ENCODE peak calls at places on chromosome 16, in four cellular contexts. N, T, Z and R are unnamed samples.

GRCh38 chr16:4316732-4317461 is 1.0 kb downstream of the GLIS2 start:
- DNase-seq in N (no peak), T (peak), Z (peak), R (no peak)

GRCh38 chr16:11117576-11118211 is 138.3 kb downstream of the SOCS1 start:
- DNase-seq in N (no peak), T (no peak), Z (no peak), R (no peak)

GRCh38 chr16:80681436-80681835 is 123.0 kb downstream of the CDYL2 start:
- DNase-seq in N (no peak), T (no peak), Z (no peak), R (no peak)

GRCh38 chr16:89373355-89374110 is 116.8 kb downstream of the ANKRD11 start:
- DNase-seq in N (no peak), T (peak), Z (no peak), R (no peak)

GRCh38 chr16:66603537-66604375 is 748 bp upstream of the CMTM3 start:
- DNase-seq in N (peak), T (peak), Z (peak), R (peak)

GRCh38 chr16:46830417-46830901 is 521 bp downstream of the C16orf87 start:
- DNase-seq in N (peak), T (peak), Z (peak), R (peak)

GRCh38 chr16:24670623-24671454 is 58.6 kb upstream of the TNRC6A start:
- DNase-seq in N (peak), T (peak), Z (peak), R (peak)

GRCh38 chr16:15736529-15736928 is 86.5 kb downstream of the NDE1 start:
- DNase-seq in N (no peak), T (no peak), Z (no peak), R (no peak)

GRCh38 chr16:68288252-68288650 is 22.5 kb downstream of the SLC7A6OS start:
- DNase-seq in N (no peak), T (no peak), Z (no peak), R (no peak)

GRCh38 chr16:21708533-21709115 is 44.9 kb downstream of the OTOA start:
- DNase-seq in N (peak), T (peak), Z (peak), R (peak)

GRCh38 chr16:4283939-4284338 is 11.1 kb upstream of the TFAP4 start:
- DNase-seq in N (no peak), T (no peak), Z (no peak), R (no peak)

GRCh38 chr16:73082608-73083007 is 34.7 kb upstream of the ZFHX3 start:
- DNase-seq in N (no peak), T (no peak), Z (peak), R (no peak)

GRCh38 chr16:88764913-88765349 is 20.1 kb downstream of the PIEZO1 start:
- DNase-seq in N (peak), T (peak), Z (no peak), R (no peak)

GRCh38 chr16:82699711-82700495 is 73.1 kb downstream of the CDH13 start:
- DNase-seq in N (no peak), T (peak), Z (no peak), R (peak)

GRCh38 chr16:17776888-17777287 is 306.1 kb upstream of the XYLT1 start:
- DNase-seq in N (no peak), T (no peak), Z (no peak), R (no peak)

GRCh38 chr16:79419148-79419547 is 181.4 kb downstream of the MAF start:
- DNase-seq in N (no peak), T (no peak), Z (no peak), R (no peak)

GRCh38 chr16:78118469-78119025 is 19.1 kb downstream of the WWOX start:
- DNase-seq in N (no peak), T (no peak), Z (no peak), R (no peak)

GRCh38 chr16:78126662-78127061 is 27.2 kb downstream of the WWOX start:
- DNase-seq in N (no peak), T (no peak), Z (no peak), R (no peak)

GRCh38 chr16:78125112-78125844 is 25.8 kb downstream of the WWOX start:
- DNase-seq in N (no peak), T (no peak), Z (no peak), R (no peak)

GRCh38 chr16:78127130-78127529 is 27.7 kb downstream of the WWOX start:
- DNase-seq in N (no peak), T (no peak), Z (no peak), R (peak)

DNA sequence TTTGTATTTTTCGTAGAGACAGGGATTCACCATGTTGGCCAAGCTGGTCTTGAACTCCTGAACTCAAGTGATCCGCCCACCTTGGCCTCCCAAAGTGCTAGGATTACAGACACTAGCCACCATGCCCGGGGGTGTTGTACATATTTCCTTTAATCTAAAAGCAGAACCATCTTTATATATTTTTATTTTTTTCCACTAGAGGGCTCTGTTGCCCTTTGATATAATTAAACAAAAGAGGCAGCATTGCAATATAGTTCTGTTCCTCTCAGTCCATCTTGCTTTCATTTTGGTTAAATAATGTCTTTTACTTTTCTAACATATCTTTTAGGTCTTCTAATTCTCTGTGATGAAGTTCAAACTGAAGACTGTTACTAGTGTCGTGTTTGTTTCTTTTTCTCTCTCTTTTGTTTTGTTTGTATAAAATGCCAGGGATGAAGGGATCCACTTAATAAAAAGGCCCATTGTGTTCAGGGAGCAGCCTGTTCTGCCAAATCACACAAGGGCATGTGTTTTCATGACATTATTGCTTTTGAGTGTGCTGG is 23.4 kb downstream of the WWOX start:
- DNase-seq in N (no peak), T (peak), Z (peak), R (peak)
- TF ChIP-seq CTCF in N (peak), T (peak), Z (peak), R (peak)

DNA sequence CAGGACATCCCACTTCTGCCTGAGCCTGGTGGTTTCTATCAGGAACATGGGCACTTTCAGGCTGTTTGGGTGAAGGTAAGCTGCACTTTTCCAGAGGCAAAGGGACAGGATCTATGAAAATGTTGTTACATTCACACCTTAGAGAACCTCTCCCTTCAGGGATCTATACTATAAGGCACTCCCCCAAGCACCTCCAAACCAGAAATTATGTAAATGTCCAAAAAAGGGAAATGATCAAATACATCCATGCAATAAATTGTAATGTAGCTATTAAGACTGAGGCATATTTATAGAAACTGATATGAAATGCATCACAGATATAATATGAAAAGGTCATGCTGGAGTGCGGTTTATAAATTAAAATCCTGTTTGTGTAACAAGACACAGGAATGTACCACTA is 23.3 kb upstream of the COG7 start:
- DNase-seq in N (no peak), T (no peak), Z (no peak), R (no peak)
- TF ChIP-seq CTCF in N (no peak), T (no peak), Z (no peak), R (no peak)

GRCh38 chr16:23155445-23156049 is 6.3 kb upstream of the USP31 start:
- DNase-seq in N (peak), T (peak), Z (peak), R (peak)
- TF ChIP-seq CTCF in N (no peak), T (peak), Z (peak), R (peak)

DNA sequence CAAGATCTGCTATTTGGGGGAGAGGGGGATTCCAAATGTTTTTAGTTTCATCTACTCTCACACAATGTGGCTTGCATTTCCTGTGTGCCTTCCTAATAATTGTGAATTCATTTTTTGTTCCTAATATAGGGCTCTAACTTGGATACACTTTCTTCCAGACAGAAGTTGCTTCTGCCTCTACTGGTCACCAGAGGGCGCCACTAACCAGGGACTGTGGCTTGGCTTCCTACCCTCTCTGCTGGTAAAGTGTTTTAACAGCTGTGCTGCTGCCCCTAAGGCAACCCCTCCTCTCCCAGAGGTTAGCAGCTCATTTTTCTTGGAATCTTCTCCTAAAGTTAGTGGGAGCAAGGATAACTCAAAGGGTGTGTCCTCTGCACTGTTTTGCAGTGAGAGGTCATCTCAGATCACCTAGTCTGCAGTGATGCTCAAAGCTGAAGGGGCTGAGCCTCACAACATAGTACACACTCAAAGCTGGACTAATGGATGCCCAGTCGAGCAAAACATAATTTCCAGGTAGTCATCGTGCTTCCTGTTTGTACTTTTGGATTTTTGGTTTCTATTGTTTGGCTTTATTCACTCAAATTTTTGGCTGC is 5.0 kb upstream of the PRSS54 start:
- DNase-seq in N (peak), T (peak), Z (peak), R (peak)
- TF ChIP-seq CTCF in N (peak), T (peak), Z (peak), R (peak)

GRCh38 chr16:3149630-3150345 is 15.0 kb downstream of the ZNF213 start:
- DNase-seq in N (peak), T (peak), Z (peak), R (peak)
- TF ChIP-seq CTCF in N (no peak), T (peak), Z (peak), R (peak)

DNA sequence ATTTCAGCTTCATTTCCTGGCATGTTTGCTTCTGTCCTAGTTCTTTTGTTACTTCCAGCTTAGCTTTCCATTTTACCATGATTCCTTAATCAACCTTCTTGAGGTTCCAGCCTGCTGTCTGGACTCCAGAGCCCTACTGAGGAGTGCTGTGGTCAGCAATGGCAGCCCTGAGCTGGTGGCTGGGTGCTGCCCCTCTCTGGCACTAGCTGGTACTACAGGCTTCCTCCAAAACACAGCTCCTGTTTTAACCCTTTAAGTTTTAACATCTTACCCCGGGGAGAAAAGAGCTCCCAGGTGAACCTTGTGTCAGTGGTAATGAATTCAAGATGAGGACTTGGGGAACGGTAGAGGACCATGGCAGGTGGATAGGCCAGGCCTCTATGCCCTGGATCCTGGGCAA is 395.5 kb downstream of the TMEM114 start:
- DNase-seq in N (peak), T (no peak), Z (peak), R (no peak)
- TF ChIP-seq CTCF in N (no peak), T (no peak), Z (no peak), R (no peak)

GRCh38 chr16:65200857-65201256 is 79.0 kb upstream of the CDH11 start:
- DNase-seq in N (no peak), T (no peak), Z (no peak), R (no peak)

GRCh38 chr16:65196696-65197095 is 74.8 kb upstream of the CDH11 start:
- DNase-seq in N (no peak), T (no peak), Z (no peak), R (no peak)

GRCh38 chr16:65201446-65202010 is 79.7 kb upstream of the CDH11 start:
- DNase-seq in N (no peak), T (no peak), Z (no peak), R (no peak)

GRCh38 chr16:65202461-65202860 is 80.6 kb upstream of the CDH11 start:
- DNase-seq in N (no peak), T (no peak), Z (no peak), R (no peak)

DNA sequence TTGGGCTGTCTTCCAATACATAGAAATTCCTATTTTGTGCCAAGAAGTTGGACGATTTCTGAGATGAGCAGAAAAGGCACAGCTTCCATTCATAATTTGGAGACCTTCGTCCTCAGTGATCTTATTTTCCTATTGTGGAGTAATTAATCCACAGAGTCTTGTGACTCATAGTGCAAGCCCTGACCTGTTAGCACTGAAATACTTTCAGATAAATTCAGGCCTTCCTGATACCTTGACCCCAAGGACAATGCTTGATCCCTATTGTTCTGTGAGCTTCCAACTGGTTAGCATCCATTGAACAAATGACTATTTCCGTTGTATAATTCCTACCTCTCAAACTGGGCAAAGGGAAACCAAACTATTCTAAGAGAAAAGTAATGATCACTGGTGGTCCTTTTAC is 78.5 kb upstream of the CDH11 start:
- DNase-seq in N (no peak), T (no peak), Z (no peak), R (no peak)
- TF ChIP-seq CTCF in N (no peak), T (no peak), Z (no peak), R (no peak)